ENCODE peak calls at places on chromosomes 16 and 17, in six cellular contexts. A is DMS 273 treated with DMSO at 0.1 percent for 48 hours; V is CMK; M is stromal cell of bone marrow; O is SK-N-DZ; D is central memory CD8-positive, alpha-beta T cell. H is an unnamed sample.

GRCh38 chr17:48646183-48647102 is 20.3 kb upstream of the HOXB9 start:
- DNase-seq in O (no peak), A (no peak), D (no peak), M (no peak), V (no peak), H (peak)

GRCh38 chr17:57607553-57608120 is 137.5 kb downstream of the CCDC182 start:
- DNase-seq in D (no peak), V (no peak), M (no peak), A (no peak), O (no peak), H (no peak)

GRCh38 chr17:81285179-81285878 is 9.8 kb downstream of the SLC38A10 start:
- DNase-seq in A (no peak), V (peak), O (no peak), D (no peak), M (peak), H (peak)

GRCh38 chr17:79902146-79902791 is 63.0 kb upstream of the CBX4 start:
- DNase-seq in M (no peak), D (no peak), O (no peak), V (no peak), A (no peak), H (no peak)

GRCh38 chr16:50310308-50311133 is 44.2 kb downstream of the ADCY7 start:
- DNase-seq in A (no peak), O (no peak), D (no peak), M (no peak), V (no peak), H (no peak)

GRCh38 chr16:11155284-11155806 is 100.7 kb downstream of the SOCS1 start:
- DNase-seq in M (no peak), O (no peak), A (no peak), D (no peak), V (no peak), H (peak)

GRCh38 chr17:251531-251930 is 70.1 kb upstream of the DOC2B start:
- DNase-seq in D (no peak), M (no peak), V (no peak), O (no peak), A (no peak), H (no peak)

GRCh38 chr16:89442990-89443726 is 47.2 kb downstream of the ANKRD11 start:
- DNase-seq in V (no peak), A (peak), M (peak), O (no peak), D (no peak), H (no peak)

GRCh38 chr17:1398900-1399299 is 1.1 kb downstream of the YWHAE start:
- DNase-seq in A (no peak), V (no peak), D (no peak), M (no peak), O (no peak), H (no peak)

GRCh38 chr16:46730126-46730525 is 18.0 kb downstream of the MYLK3 start:
- DNase-seq in A (no peak), V (no peak), D (no peak), M (no peak), O (no peak), H (no peak)

GRCh38 chr17:30939059-30939689 is 17.4 kb downstream of the ADAP2 start:
- DNase-seq in O (no peak), V (no peak), A (no peak), D (no peak), M (no peak), H (no peak)

GRCh38 chr16:89395150-89396142 is 94.9 kb downstream of the ANKRD11 start:
- DNase-seq in A (peak), D (no peak), O (no peak), M (peak), V (no peak), H (no peak)

GRCh38 chr17:3935140-3935542 is 18.9 kb upstream of the P2RX1 start:
- DNase-seq in A (peak), V (no peak), O (peak), M (no peak), D (no peak), H (peak)

GRCh38 chr17:41535764-41536481 is 7.8 kb upstream of the KRT19 start:
- DNase-seq in M (no peak), V (no peak), O (no peak), D (no peak), A (no peak), H (no peak)

GRCh38 chr17:1515640-1516402 is 591 bp downstream of the INPP5K start:
- DNase-seq in D (no peak), O (peak), M (peak), A (peak), V (no peak), H (peak)

GRCh38 chr17:49898547-49899490 is 51.0 kb upstream of the TAC4 start:
- DNase-seq in A (no peak), V (no peak), M (no peak), D (no peak), O (peak), H (peak)

GRCh38 chr17:7445011-7445927 is at the start of gene CHRNB1:
- DNase-seq in A (no peak), O (peak), M (no peak), V (no peak), D (no peak), H (peak)

GRCh38 chr16:79261461-79261860 is 339.1 kb downstream of the MAF start:
- DNase-seq in V (peak), O (peak), A (no peak), M (no peak), D (no peak), H (peak)

GRCh38 chr16:22116095-22116700 is 23.9 kb downstream of the VWA3A start:
- DNase-seq in M (no peak), A (no peak), V (no peak), D (no peak), O (no peak), H (no peak)

GRCh38 chr16:20889625-20890275 is 10.4 kb downstream of the DCUN1D3 start:
- DNase-seq in D (no peak), A (no peak), O (no peak), M (no peak), V (no peak), H (no peak)

GRCh38 chr17:78324391-78325075 is 35.3 kb downstream of the SOCS3 start:
- DNase-seq in D (no peak), V (no peak), M (peak), A (peak), O (no peak), H (no peak)

GRCh38 chr16:66596986-66597848 is 7.3 kb upstream of the CMTM3 start:
- DNase-seq in O (no peak), M (no peak), V (no peak), A (no peak), D (no peak), H (no peak)

GRCh38 chr17:63376949-63377348 is 69.2 kb downstream of the CYB561 start:
- DNase-seq in V (no peak), M (no peak), O (no peak), A (no peak), D (no peak), H (no peak)

GRCh38 chr17:28684963-28685362 is 23.0 kb downstream of the SUPT6H start:
- DNase-seq in M (no peak), V (no peak), A (peak), O (peak), D (no peak), H (no peak)

GRCh38 chr16:48881272-48881671 is 271.3 kb upstream of the N4BP1 start:
- DNase-seq in A (no peak), D (no peak), V (no peak), O (no peak), M (no peak), H (no peak)

GRCh38 chr16:9035986-9036385 is 55.5 kb upstream of the HAPSTR1 start:
- DNase-seq in D (no peak), A (no peak), M (no peak), O (no peak), V (no peak), H (no peak)

GRCh38 chr16:35636831-35637230 is 2177.4 kb downstream of the TP53TG3F start:
- DNase-seq in A (no peak), D (no peak), V (no peak), M (no peak), O (no peak), H (no peak)

GRCh38 chr16:50284131-50284911 is 18.0 kb downstream of the ADCY7 start:
- DNase-seq in A (peak), O (peak), M (no peak), D (no peak), V (no peak), H (no peak)

GRCh38 chr17:48553837-48554236 is 8.9 kb upstream of the HOXB2 start:
- DNase-seq in V (no peak), D (no peak), O (no peak), M (no peak), A (no peak), H (no peak)

GRCh38 chr16:56269276-56269675 is 78.0 kb downstream of the GNAO1 start:
- DNase-seq in O (peak), D (no peak), V (no peak), A (no peak), M (no peak), H (no peak)